ENCODE peak calls at places on chromosome 2, in four cellular contexts. One of them, this sample, is unnamed.
A peak's percentile ranks its signal among the peaks of the same experiment; 100 is the strongest.

GRCh38 chr2:62198237-62198633 is 2.3 kb downstream of the B3GNT2 start:
- DNase-seq in neural progenitor cell: no peak
- DNase-seq in A549: no peak
- DNase-seq in H9: no peak
- DNase-seq in this sample: no peak

GRCh38 chr2:198327526-198327925 is 523.1 kb downstream of the PLCL1 start:
- DNase-seq in neural progenitor cell: no peak
- DNase-seq in A549: no peak
- DNase-seq in H9: no peak
- DNase-seq in this sample: no peak

GRCh38 chr2:68744517-68744916 is 9.9 kb downstream of the ARHGAP25 start:
- DNase-seq in neural progenitor cell: no peak
- DNase-seq in A549: no peak
- DNase-seq in H9: no peak
- DNase-seq in this sample: no peak

GRCh38 chr2:95018861-95019550 is 6.5 kb upstream of the MAL start:
- DNase-seq in neural progenitor cell: no peak
- DNase-seq in A549: no peak
- DNase-seq in H9: no peak
- DNase-seq in this sample: no peak

GRCh38 chr2:166727105-166727504 is 161.2 kb upstream of the XIRP2 start:
- DNase-seq in neural progenitor cell: no peak
- DNase-seq in A549: no peak
- DNase-seq in H9: no peak
- DNase-seq in this sample: no peak

GRCh38 chr2:128732976-128733431 is 414.3 kb upstream of the HS6ST1 start:
- DNase-seq in neural progenitor cell: no peak
- DNase-seq in A549: no peak
- DNase-seq in H9: no peak
- DNase-seq in this sample: peak; percentile 91

GRCh38 chr2:195337597-195337996 is 319.4 kb upstream of the SLC39A10 start:
- DNase-seq in neural progenitor cell: no peak
- DNase-seq in A549: no peak
- DNase-seq in H9: no peak
- DNase-seq in this sample: no peak

GRCh38 chr2:65232636-65233035 is 5.0 kb downstream of the ACTR2 start:
- DNase-seq in neural progenitor cell: no peak
- DNase-seq in A549: peak; percentile 26
- DNase-seq in H9: no peak
- DNase-seq in this sample: no peak

GRCh38 chr2:226137201-226137811 is 662.3 kb downstream of the IRS1 start:
- DNase-seq in neural progenitor cell: no peak
- DNase-seq in A549: peak; percentile 57
- DNase-seq in H9: no peak
- DNase-seq in this sample: peak; percentile 4

GRCh38 chr2:176174382-176174834 is 14.1 kb upstream of the HOXD1 start:
- DNase-seq in neural progenitor cell: peak; percentile 55
- DNase-seq in A549: no peak
- DNase-seq in H9: no peak
- DNase-seq in this sample: no peak

GRCh38 chr2:88472811-88473210 is 20.3 kb upstream of the FOXI3 start:
- DNase-seq in neural progenitor cell: no peak
- DNase-seq in A549: no peak
- DNase-seq in H9: no peak
- DNase-seq in this sample: no peak

GRCh38 chr2:9287400-9288059 is 80.9 kb downstream of the ASAP2 start:
- DNase-seq in neural progenitor cell: no peak
- DNase-seq in A549: peak; percentile 94
- DNase-seq in H9: no peak
- DNase-seq in this sample: peak; percentile 98

GRCh38 chr2:151808258-151809072 is 19.8 kb downstream of the ARL5A start:
- DNase-seq in neural progenitor cell: peak; percentile 14
- DNase-seq in A549: peak; percentile 27
- DNase-seq in H9: no peak
- DNase-seq in this sample: peak; percentile 14

GRCh38 chr2:46548103-46548486 is 68.7 kb downstream of the TMEM247 start:
- DNase-seq in neural progenitor cell: no peak
- DNase-seq in A549: no peak
- DNase-seq in H9: no peak
- DNase-seq in this sample: no peak

GRCh38 chr2:238684362-238685326 is 163.2 kb upstream of the TWIST2 start:
- DNase-seq in neural progenitor cell: no peak
- DNase-seq in A549: peak; percentile 99
- DNase-seq in H9: no peak
- DNase-seq in this sample: peak; percentile 95

GRCh38 chr2:11967946-11968465 is 221.6 kb downstream of the LPIN1 start:
- DNase-seq in neural progenitor cell: peak; percentile 5
- DNase-seq in A549: no peak
- DNase-seq in H9: no peak
- DNase-seq in this sample: peak; percentile 88

GRCh38 chr2:42360493-42360889 is 526 bp downstream of the COX7A2L start:
- DNase-seq in neural progenitor cell: peak; percentile 41
- DNase-seq in A549: no peak
- DNase-seq in H9: no peak
- DNase-seq in this sample: no peak

GRCh38 chr2:70084973-70085710 is 2.1 kb upstream of the PCBP1 start:
- DNase-seq in neural progenitor cell: no peak
- DNase-seq in A549: no peak
- DNase-seq in H9: peak; percentile 96
- DNase-seq in this sample: no peak

GRCh38 chr2:11022874-11023273 is 111.1 kb downstream of the KCNF1 start:
- DNase-seq in neural progenitor cell: no peak
- DNase-seq in A549: no peak
- DNase-seq in H9: no peak
- DNase-seq in this sample: no peak

GRCh38 chr2:129765326-129766158 is 213.9 kb upstream of the RAB6C start:
- DNase-seq in neural progenitor cell: no peak
- DNase-seq in A549: no peak
- DNase-seq in H9: no peak
- DNase-seq in this sample: no peak

GRCh38 chr2:167966937-167967913 is 280.2 kb downstream of the STK39 start:
- DNase-seq in neural progenitor cell: no peak
- DNase-seq in A549: no peak
- DNase-seq in H9: no peak
- DNase-seq in this sample: no peak
- H3K27ac ChIP-seq in neural progenitor cell: no peak overlapping the region
- H3K27ac ChIP-seq in A549: no peak overlapping the region
- H3K27ac ChIP-seq in H9: no peak overlapping the region
- H3K27ac ChIP-seq in this sample: no peak overlapping the region

DNA sequence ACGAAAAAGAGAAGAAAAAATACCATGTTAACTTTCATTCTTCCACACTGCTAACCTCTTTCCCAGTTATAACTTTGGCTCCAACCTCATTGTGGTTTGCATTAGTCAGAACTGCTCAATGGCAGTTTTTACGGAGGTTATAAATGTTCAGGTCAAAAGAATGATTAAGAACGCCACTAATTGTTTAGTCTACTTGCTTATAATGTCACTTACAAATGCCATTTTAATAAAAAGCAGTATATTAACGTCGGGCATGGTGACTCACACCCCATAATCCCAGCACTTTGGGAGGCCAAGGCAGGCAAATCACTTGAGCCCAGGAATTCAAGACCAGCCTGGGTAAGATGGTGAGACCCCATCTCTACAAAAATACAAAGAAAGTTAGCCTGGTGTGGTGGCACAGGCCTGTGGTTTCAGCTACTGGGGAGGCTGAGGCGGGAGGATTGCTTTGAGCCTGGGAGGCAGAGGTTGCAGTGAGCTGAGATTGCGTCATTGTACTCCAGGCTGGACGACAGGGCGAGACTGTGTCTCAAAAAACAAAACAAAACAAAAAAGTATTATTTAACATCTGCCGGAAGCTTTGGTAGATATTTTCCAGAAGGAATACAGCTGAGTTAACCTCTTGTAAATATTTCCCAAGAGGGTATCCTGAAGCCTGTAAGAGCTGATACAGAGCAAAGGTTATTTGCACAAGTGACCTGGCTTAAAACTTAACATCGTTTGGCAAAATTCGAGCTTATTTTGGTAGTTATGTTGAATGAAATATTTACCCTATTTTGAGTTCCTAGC is 5.1 kb downstream of the AGPS start:
- DNase-seq in neural progenitor cell: no peak
- DNase-seq in A549: peak; percentile 70
- DNase-seq in H9: no peak
- DNase-seq in this sample: peak; percentile 64
- TF ChIP-seq CTCF in neural progenitor cell: no peak
- TF ChIP-seq CTCF in A549: no peak
- TF ChIP-seq CTCF in H9: no peak
- TF ChIP-seq CTCF in this sample: no peak

GRCh38 chr2:31334311-31335026 is 80.1 kb downstream of the XDH start:
- DNase-seq in neural progenitor cell: no peak
- DNase-seq in A549: no peak
- DNase-seq in H9: no peak
- DNase-seq in this sample: no peak

GRCh38 chr2:31339696-31340095 is 74.8 kb downstream of the XDH start:
- DNase-seq in neural progenitor cell: no peak
- DNase-seq in A549: no peak
- DNase-seq in H9: no peak
- DNase-seq in this sample: no peak

GRCh38 chr2:31335921-31336570 is 78.5 kb downstream of the XDH start:
- DNase-seq in neural progenitor cell: no peak
- DNase-seq in A549: no peak
- DNase-seq in H9: no peak
- DNase-seq in this sample: peak; percentile 51

GRCh38 chr2:31337197-31337596 is 77.3 kb downstream of the XDH start:
- DNase-seq in neural progenitor cell: no peak
- DNase-seq in A549: no peak
- DNase-seq in H9: no peak
- DNase-seq in this sample: peak; percentile 58

GRCh38 chr2:31337860-31338259 is 76.7 kb downstream of the XDH start:
- DNase-seq in neural progenitor cell: no peak
- DNase-seq in A549: no peak
- DNase-seq in H9: no peak
- DNase-seq in this sample: peak; percentile 71
- H3K27ac ChIP-seq in neural progenitor cell: no peak overlapping the region
- H3K27ac ChIP-seq in A549: no peak overlapping the region
- H3K27ac ChIP-seq in H9: no peak overlapping the region
- H3K27ac ChIP-seq in this sample: peak overlapping the region; percentile 69

GRCh38 chr2:6071536-6071935 is 379.4 kb downstream of the SOX11 start:
- DNase-seq in neural progenitor cell: no peak
- DNase-seq in A549: no peak
- DNase-seq in H9: no peak
- DNase-seq in this sample: no peak

GRCh38 chr2:6077585-6077984 is 385.4 kb downstream of the SOX11 start:
- DNase-seq in neural progenitor cell: no peak
- DNase-seq in A549: no peak
- DNase-seq in H9: no peak
- DNase-seq in this sample: no peak

GRCh38 chr2:6074303-6074702 is 382.1 kb downstream of the SOX11 start:
- DNase-seq in neural progenitor cell: peak; percentile 25
- DNase-seq in A549: no peak
- DNase-seq in H9: no peak
- DNase-seq in this sample: no peak

GRCh38 chr2:6072757-6073156 is 380.6 kb downstream of the SOX11 start:
- DNase-seq in neural progenitor cell: peak; percentile 62
- DNase-seq in A549: no peak
- DNase-seq in H9: no peak
- DNase-seq in this sample: no peak

DNA sequence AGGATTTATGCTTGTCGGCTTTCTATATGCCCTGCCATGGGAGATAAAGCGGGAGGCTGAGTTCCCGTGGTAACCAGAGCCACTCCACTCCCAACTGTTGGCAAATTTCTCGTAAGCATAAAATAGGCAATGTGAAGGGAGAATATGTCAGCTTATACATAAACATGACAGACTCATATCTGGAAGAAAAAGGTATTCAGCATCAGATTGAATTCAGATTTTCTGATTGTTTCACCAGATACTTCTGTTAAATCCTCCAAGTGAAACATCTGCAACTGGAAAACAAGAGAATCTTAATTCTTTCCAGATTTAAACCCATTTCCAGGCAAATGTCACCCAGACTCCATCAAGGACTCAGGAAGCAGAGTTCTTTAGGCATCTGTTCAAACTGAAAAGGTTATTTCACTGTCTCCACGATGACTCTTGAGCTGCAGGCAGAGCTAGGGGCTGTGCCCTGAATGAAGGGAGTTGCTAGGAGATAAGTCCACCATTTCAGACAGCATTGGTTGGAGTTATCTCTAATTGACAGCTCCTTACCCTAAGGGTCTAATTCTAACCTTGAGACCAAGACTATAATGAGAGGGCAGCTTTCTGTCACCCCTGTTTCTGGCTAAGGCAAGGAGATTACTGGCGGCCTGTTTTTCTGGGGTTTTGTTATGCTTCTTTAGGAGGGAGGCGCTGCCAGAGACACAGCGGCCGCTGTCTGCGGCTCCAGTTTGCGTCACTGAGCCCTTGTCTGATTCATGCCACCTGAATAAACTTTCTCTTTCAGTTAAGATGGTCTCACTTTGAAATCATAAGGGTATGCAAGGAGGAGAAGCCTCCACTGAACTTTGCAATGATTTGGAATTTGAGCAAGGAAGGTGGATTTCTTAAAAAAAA is 381.3 kb downstream of the SOX11 start:
- DNase-seq in neural progenitor cell: peak; percentile 73
- DNase-seq in A549: no peak
- DNase-seq in H9: no peak
- DNase-seq in this sample: peak; percentile 77
- TF ChIP-seq CTCF in neural progenitor cell: no peak
- TF ChIP-seq CTCF in A549: no peak
- TF ChIP-seq CTCF in H9: no peak
- TF ChIP-seq CTCF in this sample: no peak

DNA sequence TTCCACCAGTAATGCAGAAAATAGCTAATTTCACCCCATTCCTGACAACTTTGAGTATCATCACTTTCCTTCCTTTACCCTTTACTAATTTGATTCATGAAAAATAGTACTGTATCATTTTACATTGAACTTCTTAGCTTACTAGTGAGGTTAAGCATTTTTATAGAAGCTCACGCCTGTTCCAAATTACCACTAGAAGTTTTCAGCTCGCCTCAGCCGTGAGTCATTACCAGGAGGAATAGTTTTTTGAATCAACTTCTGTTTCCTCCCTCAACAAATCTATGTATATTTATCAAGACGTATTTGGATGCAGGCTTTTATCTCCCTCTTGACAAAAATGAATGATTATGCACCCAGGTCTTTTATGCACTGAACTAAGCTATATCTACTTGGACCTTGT is 207.6 kb upstream of the NRP2 start:
- DNase-seq in neural progenitor cell: no peak
- DNase-seq in A549: no peak
- DNase-seq in H9: no peak
- DNase-seq in this sample: peak; percentile 11
- H3K27ac ChIP-seq in neural progenitor cell: no peak overlapping the region
- H3K27ac ChIP-seq in A549: no peak overlapping the region
- H3K27ac ChIP-seq in H9: no peak overlapping the region
- H3K27ac ChIP-seq in this sample: no peak overlapping the region

This sample was measured in brain microvascular endothelial cell.